ENCODE peak calls at places on chromosome 2, in four cellular contexts. N is GM23338, U is mammary epithelial cell, F is pancreas. A is an unnamed sample. For H3K36me3 and H3K4me1, the result is how much of the 10 kb centered on the place peaks cover.

GRCh38 chr2:195498176-195498575 is 158.8 kb upstream of the SLC39A10 start:
- DNase-seq in N (peak), F (no peak), U (peak), A (peak)

GRCh38 chr2:16184945-16185660 is 244.8 kb downstream of the MYCN start:
- DNase-seq in U (no peak), F (no peak), N (peak), A (no peak)

GRCh38 chr2:20665261-20666113 is 1.5 kb upstream of the GDF7 start:
- DNase-seq in F (no peak), N (peak), U (no peak), A (no peak)

GRCh38 chr2:62939735-62940491 is 110.7 kb upstream of the OTX1 start:
- DNase-seq in U (peak), N (no peak), F (no peak), A (no peak)

GRCh38 chr2:226115102-226115831 is 684.4 kb downstream of the IRS1 start:
- DNase-seq in U (peak), F (no peak), N (no peak), A (peak)

GRCh38 chr2:10839813-10840212 is 27.2 kb upstream of the PDIA6 start:
- DNase-seq in F (no peak), U (no peak), N (peak), A (peak)

GRCh38 chr2:6325616-6326015 is 540.1 kb downstream of the CMPK2 start:
- DNase-seq in F (no peak), U (no peak), N (peak), A (peak)

GRCh38 chr2:53353372-53354111 is 414.1 kb upstream of the CHAC2 start:
- DNase-seq in N (no peak), F (no peak), U (peak), A (no peak)

GRCh38 chr2:232386490-232386739 is 7.9 kb downstream of the ALPP start:
- DNase-seq in F (no peak), N (peak), U (no peak), A (no peak)

GRCh38 chr2:167955264-167955906 is 292.0 kb downstream of the STK39 start:
- DNase-seq in F (no peak), N (no peak), U (no peak), A (no peak)

GRCh38 chr2:78118037-78118436 is 595.9 kb upstream of the LRRTM4 start:
- DNase-seq in N (peak), U (no peak), F (no peak), A (no peak)

GRCh38 chr2:71538656-71539265 is 85.4 kb downstream of the DYSF start:
- DNase-seq in F (no peak), N (no peak), U (no peak), A (no peak)

GRCh38 chr2:64825831-64826496 is 163.2 kb upstream of the SLC1A4 start:
- DNase-seq in U (no peak), F (no peak), N (no peak), A (no peak)

GRCh38 chr2:95333888-95334338 is 36.8 kb downstream of the KCNIP3 start:
- DNase-seq in F (peak), N (no peak), U (peak), A (peak)

GRCh38 chr2:85854166-85854509 is 34.7 kb downstream of the ST3GAL5 start:
- DNase-seq in U (no peak), N (no peak), F (no peak), A (no peak)

GRCh38 chr2:88131999-88132368 is 4.1 kb upstream of the FABP1 start:
- DNase-seq in N (no peak), U (no peak), F (no peak), A (no peak)

GRCh38 chr2:174009488-174010223 is 44.5 kb upstream of the SP3 start:
- DNase-seq in N (no peak), F (no peak), U (peak), A (no peak)

GRCh38 chr2:3154694-3155093 is 222.9 kb downstream of the EIPR1 start:
- DNase-seq in U (no peak), N (no peak), F (no peak), A (no peak)

GRCh38 chr2:231410293-231411004 is 14.9 kb downstream of the B3GNT7 start:
- DNase-seq in F (no peak), N (peak), U (no peak), A (no peak)

GRCh38 chr2:127233710-127234109 is 13.6 kb upstream of the CYP27C1 start:
- DNase-seq in U (no peak), N (no peak), F (no peak), A (no peak)

DNA sequence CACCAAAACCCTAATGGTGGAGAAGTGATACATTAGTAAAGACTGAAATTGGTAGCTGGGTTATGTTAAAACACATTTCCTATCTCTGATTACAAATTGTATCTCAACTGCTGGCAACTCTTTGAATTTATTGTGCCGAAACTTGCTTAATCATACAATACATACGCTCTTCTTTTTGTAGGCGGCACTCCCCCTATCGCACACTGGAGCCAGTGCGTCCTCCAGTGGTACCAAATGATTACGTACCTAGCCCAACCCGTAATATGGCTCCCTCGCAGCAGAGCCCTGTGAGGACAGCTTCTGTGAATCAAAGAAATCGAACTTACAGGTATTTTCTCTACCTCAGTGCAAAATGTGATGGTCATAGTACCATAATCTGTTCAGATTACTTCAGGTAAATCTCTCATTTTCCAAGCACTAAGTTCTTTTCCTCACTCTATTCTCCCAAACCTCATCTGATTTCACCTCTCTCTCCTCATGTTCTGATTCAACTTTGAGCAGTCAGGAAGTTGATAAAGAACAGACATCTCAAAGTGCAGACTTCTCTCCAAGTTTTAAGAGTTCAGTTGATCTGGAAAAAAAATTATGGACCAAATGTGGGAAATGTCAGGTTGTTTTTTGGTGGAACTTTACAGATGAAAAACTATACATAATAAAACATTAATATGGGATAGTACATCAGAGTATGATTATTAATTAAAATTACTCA is 66.5 kb downstream of the ABI2 start:
- DNase-seq in N (peak), F (no peak), U (no peak), A (peak)
- H3K36me3 ChIP-seq in N (under half), F (under half), U (under half), A (under half)

GRCh38 chr2:32758232-32758631 is 130.4 kb downstream of the TTC27 start:
- DNase-seq in U (no peak), F (no peak), N (no peak), A (no peak)

GRCh38 chr2:32755666-32756065 is 127.8 kb downstream of the TTC27 start:
- DNase-seq in U (no peak), F (no peak), N (no peak), A (no peak)

GRCh38 chr2:32752205-32752604 is 124.4 kb downstream of the TTC27 start:
- DNase-seq in N (no peak), U (no peak), F (no peak), A (no peak)

GRCh38 chr2:32752952-32753351 is 125.1 kb downstream of the TTC27 start:
- DNase-seq in F (no peak), N (no peak), U (no peak), A (no peak)

DNA sequence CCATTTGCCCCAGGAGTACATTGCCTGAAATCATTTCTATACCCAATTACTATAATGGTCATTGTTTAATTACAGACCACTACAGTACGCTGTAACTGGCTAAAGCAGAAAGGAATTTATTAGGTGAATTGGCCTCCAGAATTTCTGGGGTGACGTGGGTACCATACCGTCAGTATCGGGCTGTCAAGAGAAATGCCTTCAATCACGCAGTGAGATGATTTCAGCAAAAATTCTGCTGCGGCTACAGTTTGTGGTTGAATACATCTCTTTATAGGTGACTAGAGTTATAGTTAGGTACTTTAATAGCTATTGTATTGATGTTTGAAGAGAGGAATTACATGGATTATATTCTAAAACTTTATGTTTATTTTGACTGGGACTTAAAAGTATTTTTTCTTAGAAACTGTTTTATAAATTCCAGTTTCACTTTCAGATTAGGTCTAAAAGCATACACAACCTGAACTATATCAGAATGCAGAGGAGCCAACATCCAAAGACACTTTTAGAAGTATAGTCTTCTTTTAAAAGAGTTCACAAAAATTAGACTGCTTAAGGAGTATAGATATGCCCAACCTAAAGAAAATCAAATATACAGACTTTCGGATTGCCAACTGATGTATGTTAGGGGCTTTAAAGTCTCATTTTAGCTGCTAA is 128.4 kb downstream of the TTC27 start:
- DNase-seq in F (no peak), N (no peak), U (no peak), A (no peak)
- H3K4me3 ChIP-seq in F (no peak), N (no peak), U (no peak), A (no peak)

DNA sequence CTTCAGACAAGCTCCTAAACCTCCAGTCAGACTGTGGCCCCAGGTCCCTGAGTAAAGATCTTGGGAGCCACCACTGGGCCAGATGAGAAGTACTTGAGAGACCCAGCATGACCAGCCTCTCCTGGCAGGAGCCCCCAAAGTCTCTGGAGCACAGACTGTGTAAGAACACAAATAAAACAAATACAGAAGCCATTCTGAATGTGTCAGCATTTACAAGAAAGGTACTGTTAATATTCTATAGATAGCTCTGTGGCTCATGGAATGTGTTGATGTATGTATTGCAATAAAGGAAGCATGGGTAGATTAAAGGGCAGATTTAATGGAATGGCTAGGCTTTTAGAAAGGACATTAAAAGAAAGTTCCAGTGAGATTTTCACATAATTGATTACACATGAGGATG is 127.6 kb upstream of the DLX2 start:
- DNase-seq in N (no peak), U (no peak), F (no peak), A (no peak)
- H3K4me1 ChIP-seq in N (under half), U (half or more), F (under half), A (under half)

GRCh38 chr2:241496904-241497877 is 11.2 kb downstream of the STK25 start:
- DNase-seq in N (no peak), U (no peak), F (no peak), A (no peak)
- H3K36me3 ChIP-seq in N (under half), U (under half), F (under half), A (half or more)

DNA sequence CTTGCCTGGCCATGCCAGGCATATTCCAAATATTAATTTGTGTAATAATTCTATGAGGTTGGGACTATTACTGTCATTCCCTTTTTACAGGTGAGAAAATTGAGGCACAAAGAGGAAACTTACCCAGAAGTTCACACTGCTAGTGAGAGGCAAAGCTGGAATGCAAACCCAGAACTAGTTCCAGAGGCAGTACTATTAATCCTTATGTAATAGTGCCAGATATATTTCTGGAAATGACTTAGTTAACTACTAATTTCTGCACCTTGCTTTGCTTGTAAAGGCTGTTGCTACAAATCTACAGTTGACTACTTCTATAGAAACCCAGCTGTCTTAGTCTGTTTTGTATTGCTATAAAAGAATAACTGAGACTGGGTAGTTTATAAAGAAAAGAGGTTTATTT is 5.3 kb upstream of the CFLAR start:
- DNase-seq in F (no peak), U (no peak), N (no peak), A (no peak)
- H3K4me3 ChIP-seq in F (no peak), U (no peak), N (no peak), A (no peak)